ENCODE peak calls at places on chromosome 1, in nine cellular contexts. F, D, L, V, M, C, K, E and N are unnamed samples.

GRCh38 chr1:27724961-27725373 is 794 bp upstream of the FAM76A start:
- DNase-seq in M (no peak), E (no peak), C (peak; percentile 66), L (peak; percentile 75), F (no peak), K (peak; percentile 39), V (no peak), D (no peak), N (no peak)

GRCh38 chr1:84947536-84948410 is 49.1 kb downstream of the MCOLN2 start:
- DNase-seq in E (no peak), M (no peak), V (no peak), F (peak; percentile 73), C (no peak), L (no peak), D (no peak), K (no peak), N (no peak)

GRCh38 chr1:63563745-63564144 is 29.5 kb upstream of the PGM1 start:
- DNase-seq in F (no peak), M (no peak), E (no peak), D (no peak), K (no peak), V (no peak), C (no peak), L (no peak), N (no peak)

GRCh38 chr1:50977575-50978143 is 7.6 kb downstream of the CDKN2C start:
- DNase-seq in V (no peak), E (peak; percentile 81), K (peak; percentile 62), C (peak; percentile 77), M (peak; percentile 73), D (no peak), F (no peak), L (peak; percentile 57), N (no peak)

GRCh38 chr1:157523774-157524501 is 28.4 kb downstream of the FCRL5 start:
- DNase-seq in V (no peak), F (no peak), K (no peak), C (no peak), L (no peak), D (no peak), M (no peak), E (peak; percentile 38), N (no peak)

GRCh38 chr1:147072371-147073061 is 99.8 kb downstream of the PRKAB2 start:
- DNase-seq in D (no peak), L (no peak), E (no peak), M (no peak), K (no peak), F (peak; percentile 11), C (peak; percentile 62), V (no peak), N (no peak)

GRCh38 chr1:37133276-37134145 is 99.2 kb upstream of the GRIK3 start:
- DNase-seq in F (no peak), L (no peak), D (no peak), M (no peak), C (no peak), E (no peak), V (no peak), K (no peak), N (no peak)

GRCh38 chr1:18239671-18240070 is 132.1 kb downstream of the IGSF21 start:
- DNase-seq in C (no peak), L (peak; percentile 33), M (no peak), K (no peak), V (no peak), E (no peak), D (no peak), F (no peak), N (no peak)

GRCh38 chr1:182570611-182570970 is 18.5 kb downstream of the RNASEL start:
- DNase-seq in E (peak; percentile 19), K (no peak), C (no peak), M (peak; percentile 12), D (no peak), V (no peak), F (no peak), L (no peak), N (no peak)

GRCh38 chr1:173862769-173863223 is 5.0 kb downstream of the GAS5 start:
- DNase-seq in F (no peak), V (no peak), L (peak; percentile 49), E (no peak), C (no peak), D (no peak), M (no peak), K (no peak), N (no peak)

GRCh38 chr1:32786856-32787255 is 30.3 kb downstream of the YARS1 start:
- DNase-seq in C (no peak), K (no peak), L (no peak), F (no peak), E (no peak), M (no peak), V (no peak), D (no peak), N (no peak)

GRCh38 chr1:67874501-67875111 is 41.3 kb upstream of the GNG12 start:
- DNase-seq in M (no peak), F (no peak), V (no peak), K (no peak), L (no peak), C (no peak), D (no peak), E (no peak), N (no peak)

GRCh38 chr1:39410915-39411436 is 80.5 kb upstream of the BMP8A start:
- DNase-seq in V (peak; percentile 35), C (peak; percentile 87), L (peak; percentile 91), K (peak; percentile 23), F (peak; percentile 59), E (peak; percentile 82), M (peak; percentile 76), D (no peak), N (peak; percentile 86)

GRCh38 chr1:32464716-32465540 is at the start of gene ZBTB8B:
- DNase-seq in E (peak; percentile 74), L (no peak), V (no peak), C (peak; percentile 77), M (peak; percentile 79), D (no peak), K (peak; percentile 71), F (no peak), N (no peak)

GRCh38 chr1:232748910-232749368 is 56.3 kb upstream of the MAP10 start:
- DNase-seq in V (no peak), C (no peak), M (no peak), K (no peak), L (no peak), D (no peak), E (no peak), F (no peak), N (no peak)

GRCh38 chr1:17588048-17588781 is 48.7 kb downstream of the ARHGEF10L start:
- DNase-seq in V (no peak), D (no peak), C (peak; percentile 75), L (peak; percentile 54), K (no peak), M (no peak), F (no peak), E (no peak), N (peak; percentile 80)

GRCh38 chr1:165883056-165883455 is 55.6 kb downstream of the UCK2 start:
- DNase-seq in V (no peak), K (no peak), F (peak; percentile 40), D (no peak), L (peak; percentile 39), M (no peak), E (no peak), C (no peak), N (peak; percentile 69)

GRCh38 chr1:31575373-31576140 is 758 bp upstream of the TINAGL1 start:
- DNase-seq in M (no peak), F (peak; percentile 85), E (no peak), D (no peak), L (peak; percentile 89), V (no peak), K (no peak), C (peak; percentile 84), N (peak; percentile 100)

GRCh38 chr1:42934541-42935312 is 23.9 kb downstream of the SLC2A1 start:
- DNase-seq in C (peak; percentile 42), V (no peak), L (no peak), K (no peak), E (no peak), D (no peak), F (no peak), M (no peak), N (no peak)